ENCODE peak calls at places on chromosomes 7 and 10, in six cellular contexts. I is mammary epithelial cell, D is astrocyte, A is HepG2, U is endothelial cell of umbilical vein, Z is SK-N-MC. K is an unnamed sample.
A peak's percentile ranks its signal among the peaks of the same experiment; 100 is the strongest.

GRCh38 chr7:4841007-4841784 is 20.6 kb downstream of the PAPOLB start:
- DNase-seq in I (no peak), D (no peak), A (no peak), U (no peak), Z (no peak), K (no peak)

GRCh38 chr7:72183835-72184234 is 228.3 kb downstream of the CALN1 start:
- DNase-seq in I (no peak), D (no peak), A (peak; percentile 6), U (no peak), Z (no peak), K (peak; percentile 1)

GRCh38 chr7:134662166-134662870 is 15.7 kb downstream of the BPGM start:
- DNase-seq in I (no peak), D (peak; percentile 40), A (no peak), U (peak; percentile 78), Z (no peak), K (no peak)

GRCh38 chr7:133563196-133563707 is 310.4 kb downstream of the EXOC4 start:
- DNase-seq in I (no peak), D (no peak), A (no peak), U (no peak), Z (peak; percentile 22), K (no peak)

GRCh38 chr10:58641095-58641531 is 128.4 kb downstream of the BICC1 start:
- DNase-seq in I (peak; percentile 95), D (peak; percentile 99), A (peak; percentile 81), U (no peak), Z (no peak), K (peak; percentile 18)

GRCh38 chr10:17616403-17617030 is 657 bp downstream of the HACD1 start:
- DNase-seq in I (peak; percentile 56), D (peak; percentile 36), A (peak; percentile 64), U (peak; percentile 44), Z (no peak), K (peak; percentile 21)

GRCh38 chr7:23247101-23247601 is 576 bp downstream of the GPNMB start:
- DNase-seq in I (no peak), D (no peak), A (no peak), U (no peak), Z (no peak), K (no peak)

GRCh38 chr7:3754488-3755365 is 453.7 kb downstream of the SDK1 start:
- DNase-seq in I (no peak), D (peak; percentile 89), A (no peak), U (no peak), Z (no peak), K (no peak)

GRCh38 chr10:124324856-124325657 is 93.7 kb downstream of the OAT start:
- DNase-seq in I (no peak), D (peak; percentile 8), A (no peak), U (no peak), Z (no peak), K (no peak)

GRCh38 chr7:29255839-29256782 is 61.5 kb downstream of the CHN2 start:
- DNase-seq in I (peak; percentile 81), D (peak; percentile 44), A (no peak), U (peak; percentile 70), Z (no peak), K (no peak)

GRCh38 chr10:120727001-120727400 is 124.2 kb upstream of the WDR11 start:
- DNase-seq in I (no peak), D (peak; percentile 60), A (no peak), U (peak; percentile 92), Z (no peak), K (no peak)

GRCh38 chr10:32938554-32939061 is 19.4 kb downstream of the ITGB1 start:
- DNase-seq in I (peak; percentile 37), D (no peak), A (peak; percentile 83), U (no peak), Z (no peak), K (no peak)

GRCh38 chr10:79067241-79068202 is 1.2 kb upstream of the ZMIZ1 start:
- DNase-seq in I (peak; percentile 86), D (peak; percentile 91), A (peak; percentile 83), U (peak; percentile 88), Z (no peak), K (peak; percentile 73)

GRCh38 chr10:44756235-44756634 is 154.9 kb upstream of the TMEM72 start:
- DNase-seq in I (peak; percentile 46), D (peak; percentile 98), A (no peak), U (peak; percentile 55), Z (no peak), K (no peak)

GRCh38 chr7:70835658-70836057 is 296.3 kb upstream of the GALNT17 start:
- DNase-seq in I (no peak), D (no peak), A (no peak), U (no peak), Z (no peak), K (no peak)

GRCh38 chr7:30979027-30979426 is 15.3 kb downstream of the GHRHR start:
- DNase-seq in I (no peak), D (no peak), A (no peak), U (no peak), Z (no peak), K (no peak)

GRCh38 chr10:72333111-72334012 is 21.4 kb downstream of the DNAJB12 start:
- DNase-seq in I (no peak), D (no peak), A (no peak), U (peak; percentile 57), Z (no peak), K (no peak)

GRCh38 chr7:153022796-153023592 is 263.4 kb downstream of the ACTR3B start:
- DNase-seq in I (no peak), D (no peak), A (no peak), U (no peak), Z (no peak), K (no peak)

GRCh38 chr7:414681-415560 is 104.7 kb downstream of the PDGFA start:
- DNase-seq in I (no peak), D (no peak), A (no peak), U (no peak), Z (no peak), K (no peak)

GRCh38 chr7:44559485-44559884 is 14.2 kb downstream of the DDX56 start:
- DNase-seq in I (no peak), D (no peak), A (no peak), U (no peak), Z (no peak), K (no peak)

GRCh38 chr10:75640381-75640780 is 209.0 kb downstream of the LRMDA start:
- DNase-seq in I (no peak), D (no peak), A (no peak), U (no peak), Z (no peak), K (no peak)
- TF ChIP-seq EZH2 in I (no peak), D (no peak), A (no peak), U (no peak), Z (no peak), K (no peak)

GRCh38 chr7:1691096-1691495 is 21.0 kb downstream of the ELFN1 start:
- DNase-seq in I (no peak), D (no peak), A (no peak), U (no peak), Z (no peak), K (no peak)
- H3K9ac ChIP-seq in I (no peak overlapping the region), D (no peak overlapping the region), A (no peak overlapping the region), U (no peak overlapping the region), Z (no peak overlapping the region), K (no peak overlapping the region)

DNA sequence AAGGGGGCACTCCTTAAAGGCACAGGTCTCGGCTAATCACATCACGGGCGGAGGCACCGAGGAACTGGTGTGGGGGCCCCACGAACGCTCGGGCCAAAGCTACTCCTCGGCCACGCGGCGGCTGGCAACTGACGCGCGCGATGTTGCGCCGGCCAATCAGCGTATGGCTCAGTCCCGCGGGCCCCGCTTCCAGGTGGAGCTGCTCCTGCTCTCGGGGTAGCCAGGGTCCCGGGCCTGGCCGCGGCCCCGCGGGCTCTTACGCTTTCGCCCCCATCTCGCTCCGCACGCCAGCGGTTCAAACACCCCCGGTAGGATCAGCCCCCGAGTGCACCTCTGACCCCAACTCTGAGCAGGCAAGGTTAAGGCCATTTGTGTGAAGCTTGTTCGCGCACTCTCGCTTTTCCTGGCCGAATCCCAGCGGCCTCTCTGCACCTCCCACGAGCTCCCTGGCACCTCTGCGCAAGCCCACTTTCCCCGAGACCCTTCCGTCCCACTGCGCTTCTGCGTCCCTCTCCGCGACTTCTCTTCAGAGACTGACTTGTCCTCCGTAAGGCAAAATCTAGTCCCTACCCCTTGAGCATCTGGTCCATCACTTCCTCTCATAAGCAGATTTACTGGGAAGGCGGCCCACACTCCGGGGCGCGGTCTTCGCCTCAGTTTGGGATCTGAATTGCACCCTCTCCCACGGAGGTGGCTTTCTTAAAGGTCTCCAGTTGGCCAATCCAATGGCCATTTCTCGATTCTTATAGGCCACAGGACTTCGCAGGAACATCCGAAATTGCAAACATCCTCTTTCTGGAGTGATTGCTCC is 200.9 kb upstream of the TBX20 start:
- DNase-seq in I (no peak), D (no peak), A (no peak), U (no peak), Z (no peak), K (no peak)
- TF ChIP-seq EZH2 in I (no peak), D (no peak), A (no peak), U (no peak), Z (no peak), K (no peak)

GRCh38 chr10:15342970-15343369 is 28.1 kb downstream of the FAM171A1 start:
- DNase-seq in I (no peak), D (no peak), A (no peak), U (no peak), Z (no peak), K (no peak)

GRCh38 chr10:15344256-15344875 is 26.7 kb downstream of the FAM171A1 start:
- DNase-seq in I (no peak), D (no peak), A (peak; percentile 40), U (no peak), Z (no peak), K (no peak)

GRCh38 chr10:15346440-15347141 is 24.5 kb downstream of the FAM171A1 start:
- DNase-seq in I (no peak), D (peak; percentile 67), A (no peak), U (no peak), Z (no peak), K (no peak)

GRCh38 chr10:15345450-15345849 is 25.6 kb downstream of the FAM171A1 start:
- DNase-seq in I (no peak), D (no peak), A (no peak), U (no peak), Z (no peak), K (no peak)

GRCh38 chr10:15344876-15345285 is 26.2 kb downstream of the FAM171A1 start:
- DNase-seq in I (peak; percentile 87), D (peak; percentile 93), A (peak; percentile 98), U (peak; percentile 86), Z (no peak), K (no peak)
- H3K9ac ChIP-seq in I (peak overlapping the region; percentile 29), D (peak overlapping the region; percentile 47), A (peak overlapping the region; percentile 74), U (peak overlapping the region; percentile 60), Z (no peak overlapping the region), K (no peak overlapping the region)

GRCh38 chr10:100725041-100725440 is 20.3 kb upstream of the PAX2 start:
- DNase-seq in I (no peak), D (peak; percentile 52), A (no peak), U (no peak), Z (no peak), K (no peak)

GRCh38 chr10:100725869-100726426 is 19.4 kb upstream of the PAX2 start:
- DNase-seq in I (no peak), D (no peak), A (no peak), U (no peak), Z (no peak), K (no peak)

GRCh38 chr10:100723180-100723579 is 22.2 kb upstream of the PAX2 start:
- DNase-seq in I (no peak), D (no peak), A (no peak), U (no peak), Z (no peak), K (no peak)

GRCh38 chr10:100723769-100724530 is 21.4 kb upstream of the PAX2 start:
- DNase-seq in I (no peak), D (no peak), A (no peak), U (no peak), Z (no peak), K (no peak)

GRCh38 chr10:100724531-100725027 is 20.8 kb upstream of the PAX2 start:
- DNase-seq in I (no peak), D (no peak), A (no peak), U (no peak), Z (no peak), K (no peak)
- TF ChIP-seq EZH2 in I (peak; percentile 63), D (peak; percentile 81), A (no peak), U (peak; percentile 88), Z (no peak), K (no peak)

GRCh38 chr10:122876493-122876855 is 2.9 kb downstream of the FAM24B start:
- DNase-seq in I (no peak), D (no peak), A (no peak), U (no peak), Z (no peak), K (no peak)
- H3K9ac ChIP-seq in I (no peak overlapping the region), D (no peak overlapping the region), A (no peak overlapping the region), U (no peak overlapping the region), Z (no peak overlapping the region), K (no peak overlapping the region)